ENCODE peak calls at places on chromosomes 12 and 14, in eight cellular contexts. Y is LoVo; Q is NCI-H2081; P is GM20000; X is nephron progenitor cell; G is dermis blood vessel endothelial cell; M is amniotic epithelial cell; D is stimulated activated CD4-positive, alpha-beta T cell treated with anti-CD3 and anti-CD28 coated beads, TNF-alpha, amount 100 ng/mL, for 1 hour. H is an unnamed sample.

GRCh38 chr14:102948698-102949061 is 26.2 kb downstream of the AMN start:
- DNase-seq in Q (no peak), X (no peak), P (no peak), Y (no peak), D (no peak), M (no peak), G (no peak), H (no peak)

GRCh38 chr12:80589091-80589490 is 118.3 kb upstream of the MYF6 start:
- DNase-seq in Y (no peak), Q (no peak), X (no peak), D (no peak), M (no peak), P (no peak), G (no peak), H (no peak)

GRCh38 chr12:96719671-96720362 is 187.2 kb upstream of the NEDD1 start:
- DNase-seq in P (peak), Q (no peak), D (no peak), X (no peak), Y (peak), M (no peak), G (peak), H (peak)

GRCh38 chr12:75969768-75970167 is 61.8 kb downstream of the PHLDA1 start:
- DNase-seq in Y (no peak), Q (no peak), X (no peak), G (no peak), D (no peak), P (no peak), M (peak), H (no peak)

GRCh38 chr12:95201056-95201670 is 16.1 kb downstream of the FGD6 start:
- DNase-seq in G (no peak), X (no peak), Y (peak), P (no peak), Q (no peak), D (no peak), M (peak), H (no peak)

GRCh38 chr12:47652491-47653234 is 53.2 kb downstream of the RPAP3 start:
- DNase-seq in X (no peak), Q (no peak), D (no peak), Y (no peak), P (no peak), M (no peak), G (no peak), H (no peak)

GRCh38 chr14:75494898-75495297 is 27.4 kb upstream of the BATF start:
- DNase-seq in M (no peak), D (no peak), Y (no peak), G (peak), X (no peak), P (no peak), Q (no peak), H (peak)

GRCh38 chr12:12736759-12737676 is 19.9 kb downstream of the CDKN1B start:
- DNase-seq in P (peak), M (peak), Q (no peak), X (no peak), Y (peak), D (no peak), G (peak), H (peak)

GRCh38 chr12:121600702-121601336 is 20.0 kb upstream of the KDM2B start:
- DNase-seq in D (no peak), G (no peak), Q (no peak), X (no peak), M (no peak), Y (no peak), P (no peak), H (no peak)

GRCh38 chr12:114504311-114504710 is 98.4 kb upstream of the TBX5 start:
- DNase-seq in Y (no peak), G (no peak), Q (no peak), X (no peak), M (no peak), D (no peak), P (no peak), H (no peak)

H was measured in lung microvascular endothelial cell.